ENCODE peak calls at places on chromosomes 13 and 19, in ten cellular contexts. M is SW480; T is amniotic stem cell; V is activated T-cell treated with anti-CD3 and anti-CD28 coated beads, Interleukin-2, amount 50 U/mL, for 72 hours; A is stomach; X is stimulated activated CD4-positive, alpha-beta T cell treated with anti-CD3 and anti-CD28 coated beads, Interleukin-2, amount 100 ng/mL, for 24 hours; G is non-pigmented ciliary epithelial cell; Y is keratinocyte; W is substantia nigra; J is HCEC 1CT. Z is an unnamed sample.
A peak's percentile ranks its signal among the peaks of the same experiment; 100 is the strongest.

GRCh38 chr19:15253076-15253475 is 20.8 kb upstream of the EPHX3 start:
- DNase-seq in M (no peak), T (no peak), V (no peak), A (no peak), X (no peak), G (no peak), Y (no peak), W (no peak), J (no peak), Z (no peak)

GRCh38 chr13:40456397-40456958 is 210.0 kb downstream of the FOXO1 start:
- DNase-seq in M (no peak), T (no peak), V (no peak), A (no peak), X (no peak), G (no peak), Y (no peak), W (no peak), J (no peak), Z (no peak)

GRCh38 chr13:113546571-113547247 is 37.8 kb upstream of the TFDP1 start:
- DNase-seq in M (no peak), T (no peak), V (no peak), A (no peak), X (no peak), G (no peak), Y (no peak), W (no peak), J (no peak), Z (peak; percentile 35)

GRCh38 chr19:57813919-57814504 is 701 bp downstream of the ZNF552 start:
- DNase-seq in M (no peak), T (no peak), V (no peak), A (no peak), X (no peak), G (no peak), Y (no peak), W (no peak), J (no peak), Z (no peak)

GRCh38 chr13:28503182-28503980 is 8.5 kb upstream of the FLT1 start:
- DNase-seq in M (no peak), T (no peak), V (no peak), A (no peak), X (no peak), G (no peak), Y (no peak), W (no peak), J (peak; percentile 13), Z (no peak)

GRCh38 chr19:29510701-29511265 is 15.0 kb upstream of the VSTM2B start:
- DNase-seq in M (no peak), T (no peak), V (no peak), A (no peak), X (no peak), G (no peak), Y (no peak), W (no peak), J (no peak), Z (no peak)

GRCh38 chr19:19053508-19054314 is 10.1 kb upstream of the SLC25A42 start:
- DNase-seq in M (peak; percentile 29), T (no peak), V (peak; percentile 64), A (peak; percentile 70), X (peak; percentile 65), G (no peak), Y (no peak), W (peak; percentile 9), J (peak; percentile 32), Z (peak; percentile 84)

GRCh38 chr13:84243340-84243739 is 361.1 kb upstream of the SLITRK1 start:
- DNase-seq in M (no peak), T (no peak), V (no peak), A (no peak), X (no peak), G (no peak), Y (no peak), W (no peak), J (no peak), Z (no peak)

GRCh38 chr13:23921451-23921888 is 24.2 kb upstream of the C1QTNF9B start:
- DNase-seq in M (peak; percentile 59), T (peak; percentile 29), V (no peak), A (no peak), X (no peak), G (no peak), Y (peak; percentile 19), W (peak; percentile 8), J (peak; percentile 58), Z (no peak)

GRCh38 chr13:95323930-95324662 is 22.8 kb upstream of the ABCC4 start:
- DNase-seq in M (no peak), T (no peak), V (no peak), A (no peak), X (no peak), G (no peak), Y (no peak), W (no peak), J (no peak), Z (no peak)

GRCh38 chr19:34990578-34991192 is 9.4 kb upstream of the GRAMD1A start:
- DNase-seq in M (no peak), T (no peak), V (peak; percentile 81), A (no peak), X (peak; percentile 66), G (no peak), Y (no peak), W (no peak), J (no peak), Z (no peak)

GRCh38 chr19:34838753-34839431 is 65.9 kb upstream of the ZNF599 start:
- DNase-seq in M (no peak), T (no peak), V (peak; percentile 32), A (peak; percentile 25), X (peak; percentile 57), G (no peak), Y (no peak), W (no peak), J (no peak), Z (peak; percentile 67)

GRCh38 chr13:105442941-105443340 is 1092.5 kb downstream of the EFNB2 start:
- DNase-seq in M (peak; percentile 41), T (peak; percentile 99), V (no peak), A (no peak), X (no peak), G (peak; percentile 99), Y (peak; percentile 96), W (no peak), J (peak; percentile 5), Z (no peak)

GRCh38 chr13:50290186-50290585 is 274.9 kb downstream of the KCNRG start:
- DNase-seq in M (no peak), T (no peak), V (no peak), A (no peak), X (no peak), G (no peak), Y (no peak), W (no peak), J (no peak), Z (no peak)

GRCh38 chr13:31200636-31200970 is 828 bp downstream of the B3GLCT start:
- DNase-seq in M (peak; percentile 61), T (no peak), V (peak; percentile 57), A (peak; percentile 50), X (peak; percentile 52), G (no peak), Y (no peak), W (peak; percentile 72), J (peak; percentile 27), Z (peak; percentile 65)

GRCh38 chr19:8561071-8561764 is 16.0 kb downstream of the MYO1F start:
- DNase-seq in M (no peak), T (no peak), V (no peak), A (no peak), X (no peak), G (no peak), Y (no peak), W (no peak), J (no peak), Z (no peak)

GRCh38 chr19:30446844-30447243 is 74.7 kb downstream of the ZNF536 start:
- DNase-seq in M (no peak), T (no peak), V (no peak), A (no peak), X (no peak), G (no peak), Y (no peak), W (no peak), J (no peak), Z (no peak)

GRCh38 chr19:49149652-49150105 is 5.5 kb downstream of the HRC start:
- DNase-seq in M (peak; percentile 82), T (peak; percentile 55), V (no peak), A (peak; percentile 58), X (no peak), G (no peak), Y (no peak), W (peak; percentile 75), J (peak; percentile 72), Z (peak; percentile 72)

GRCh38 chr19:49058592-49058991 is 1.0 kb upstream of the CGB7 start:
- DNase-seq in M (no peak), T (no peak), V (peak; percentile 57), A (no peak), X (peak; percentile 48), G (no peak), Y (no peak), W (no peak), J (no peak), Z (no peak)

GRCh38 chr19:43430142-43430710 is 15.5 kb downstream of the TEX101 start:
- DNase-seq in M (no peak), T (no peak), V (no peak), A (no peak), X (no peak), G (no peak), Y (no peak), W (no peak), J (no peak), Z (no peak)

GRCh38 chr19:57465680-57466381 is 8.9 kb upstream of the VN1R1 start:
- DNase-seq in M (peak; percentile 17), T (no peak), V (peak; percentile 29), A (no peak), X (no peak), G (no peak), Y (peak; percentile 7), W (no peak), J (peak; percentile 21), Z (no peak)

GRCh38 chr13:113393572-113394503 is 29.9 kb upstream of the GRTP1 start:
- DNase-seq in M (peak; percentile 79), T (peak; percentile 52), V (peak; percentile 86), A (peak; percentile 88), X (peak; percentile 88), G (no peak), Y (no peak), W (peak; percentile 41), J (peak; percentile 73), Z (peak; percentile 82)

GRCh38 chr19:19034204-19034624 is 811 bp downstream of the ARMC6 start:
- DNase-seq in M (peak; percentile 87), T (peak; percentile 15), V (peak; percentile 85), A (peak; percentile 49), X (peak; percentile 79), G (peak; percentile 20), Y (peak; percentile 26), W (no peak), J (peak; percentile 77), Z (peak; percentile 67)

GRCh38 chr13:23969672-23970071 is 72.4 kb upstream of the C1QTNF9B start:
- DNase-seq in M (no peak), T (no peak), V (no peak), A (no peak), X (no peak), G (no peak), Y (no peak), W (no peak), J (no peak), Z (no peak)

GRCh38 chr19:46470376-46470775 is 987 bp downstream of the PNMA8A start:
- DNase-seq in M (no peak), T (no peak), V (no peak), A (no peak), X (no peak), G (no peak), Y (no peak), W (no peak), J (no peak), Z (no peak)

GRCh38 chr19:50344661-50345318 is 15.6 kb upstream of the KCNC3 start:
- DNase-seq in M (no peak), T (no peak), V (no peak), A (no peak), X (no peak), G (no peak), Y (no peak), W (no peak), J (no peak), Z (no peak)

GRCh38 chr19:40610396-40611064 is 9.4 kb downstream of the LTBP4 start:
- DNase-seq in M (peak; percentile 71), T (no peak), V (peak; percentile 76), A (peak; percentile 77), X (peak; percentile 68), G (no peak), Y (no peak), W (peak; percentile 55), J (no peak), Z (no peak)

GRCh38 chr13:53250272-53250875 is 221.8 kb downstream of the OLFM4 start:
- DNase-seq in M (peak; percentile 79), T (peak; percentile 57), V (peak; percentile 1), A (no peak), X (no peak), G (peak; percentile 38), Y (peak; percentile 17), W (no peak), J (peak; percentile 62), Z (no peak)